ENCODE peak calls at places on chromosomes 5 and 9, in four cellular contexts. B, I, A and O are unnamed samples.
A peak's percentile ranks its signal among the peaks of the same experiment; 100 is the strongest.

GRCh38 chr5:135993248-135993893 is 35.4 kb upstream of the TGFBI start:
- DNase-seq in B (no peak), I (no peak), A (no peak), O (peak; percentile 32)

GRCh38 chr9:27672730-27673129 is 99.4 kb upstream of the C9orf72 start:
- DNase-seq in A (no peak), I (no peak), B (no peak), O (no peak)

GRCh38 chr5:173010547-173011464 is 27.2 kb downstream of the ATP6V0E1 start:
- DNase-seq in B (peak; percentile 67), I (no peak), A (peak; percentile 78), O (no peak)

GRCh38 chr9:108167136-108167900 is 677.7 kb upstream of the KLF4 start:
- DNase-seq in B (no peak), A (no peak), I (no peak), O (no peak)

GRCh38 chr5:139633295-139634027 is 14.7 kb upstream of the CXXC5 start:
- DNase-seq in A (peak; percentile 71), B (peak; percentile 76), I (peak; percentile 72), O (no peak)

GRCh38 chr5:157471709-157472108 is 11.7 kb downstream of the NIPAL4 start:
- DNase-seq in B (peak; percentile 30), I (no peak), A (no peak), O (no peak)

GRCh38 chr5:34538026-34538672 is 118.0 kb upstream of the RAI14 start:
- DNase-seq in A (no peak), B (no peak), I (no peak), O (no peak)

GRCh38 chr9:28379082-28379481 is 805.8 kb upstream of the C9orf72 start:
- DNase-seq in I (no peak), A (no peak), B (no peak), O (no peak)

GRCh38 chr5:30392897-30393296 is 800.6 kb upstream of the CDH6 start:
- DNase-seq in I (no peak), A (no peak), B (no peak), O (no peak)

GRCh38 chr5:39219433-39219832 is at the start of gene FYB1:
- DNase-seq in A (peak; percentile 71), I (peak; percentile 50), B (no peak), O (peak; percentile 24)

GRCh38 chr9:69397384-69398214 is 72.6 kb downstream of the ENTREP1 start:
- DNase-seq in I (no peak), B (no peak), A (no peak), O (no peak)

GRCh38 chr5:14513266-14513665 is 68.3 kb upstream of the OTULINL start:
- DNase-seq in I (no peak), A (no peak), B (no peak), O (no peak)

GRCh38 chr5:150460781-150461180 is 11.2 kb upstream of the RPS14 start:
- DNase-seq in B (no peak), I (no peak), A (no peak), O (no peak)

GRCh38 chr5:149113669-149114068 is 27.6 kb upstream of the ABLIM3 start:
- DNase-seq in A (no peak), I (no peak), B (no peak), O (peak; percentile 32)

GRCh38 chr5:36060516-36060885 is 6.2 kb downstream of the UGT3A2 start:
- DNase-seq in A (no peak), B (no peak), I (no peak), O (no peak)

GRCh38 chr5:160923927-160924705 is 72.1 kb upstream of the ATP10B start:
- DNase-seq in I (no peak), B (peak; percentile 67), A (peak; percentile 59), O (no peak)

GRCh38 chr9:129496187-129497063 is 124.5 kb downstream of the C9orf50 start:
- DNase-seq in I (peak; percentile 95), A (peak; percentile 95), B (peak; percentile 81), O (peak; percentile 49)

GRCh38 chr9:129494113-129494789 is 126.7 kb downstream of the C9orf50 start:
- DNase-seq in B (no peak), A (peak; percentile 64), I (peak; percentile 26), O (no peak)

GRCh38 chr9:129497064-129497836 is 123.7 kb downstream of the C9orf50 start:
- DNase-seq in A (no peak), B (no peak), I (peak; percentile 69), O (no peak)

GRCh38 chr9:129493714-129494047 is 127.2 kb downstream of the C9orf50 start:
- DNase-seq in I (no peak), A (no peak), B (no peak), O (no peak)

DNA sequence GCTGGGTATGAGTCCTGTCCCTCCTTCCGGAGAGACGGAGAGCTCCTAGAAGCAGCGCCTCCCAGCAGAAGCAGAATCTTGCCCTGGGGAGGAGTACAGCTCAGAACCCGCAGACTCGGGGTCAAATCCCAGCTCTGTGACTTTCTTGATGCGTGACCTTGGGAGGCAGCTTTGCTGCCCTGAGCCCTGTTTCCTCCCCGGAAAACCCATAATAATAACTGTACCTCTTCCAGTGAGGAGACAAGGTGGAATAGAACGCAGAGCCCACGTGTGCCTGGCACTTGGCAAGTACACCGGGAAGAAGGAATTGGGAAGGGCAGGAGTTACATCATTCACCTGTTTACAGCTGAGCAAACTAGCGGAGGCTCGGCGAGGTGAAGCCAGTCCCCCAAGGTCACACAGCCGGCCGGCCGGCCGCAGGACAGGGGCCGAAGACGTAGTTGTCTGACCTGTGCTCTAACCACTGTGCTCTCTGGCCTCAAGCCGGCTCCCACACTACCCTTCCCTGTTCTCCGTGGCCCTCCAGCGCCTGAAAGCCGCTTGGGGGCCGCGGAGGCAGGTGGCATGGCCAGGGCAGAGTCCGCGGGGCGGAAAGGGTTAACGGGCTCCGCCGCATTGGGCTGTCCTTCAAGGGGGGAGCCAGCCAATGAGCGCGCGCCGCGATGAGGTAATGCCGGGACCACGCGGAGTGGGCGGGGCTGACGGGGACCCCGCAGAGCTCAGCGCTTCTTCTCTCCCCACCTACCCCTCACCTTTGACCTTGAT is 125.3 kb downstream of the C9orf50 start:
- DNase-seq in I (peak; percentile 97), A (peak; percentile 96), B (peak; percentile 86), O (no peak)
- H3K4me3 ChIP-seq in I (peak overlapping the region; percentile 67), A (peak overlapping the region; percentile 84), B (peak overlapping the region; percentile 56), O (peak overlapping the region; percentile 82)

DNA sequence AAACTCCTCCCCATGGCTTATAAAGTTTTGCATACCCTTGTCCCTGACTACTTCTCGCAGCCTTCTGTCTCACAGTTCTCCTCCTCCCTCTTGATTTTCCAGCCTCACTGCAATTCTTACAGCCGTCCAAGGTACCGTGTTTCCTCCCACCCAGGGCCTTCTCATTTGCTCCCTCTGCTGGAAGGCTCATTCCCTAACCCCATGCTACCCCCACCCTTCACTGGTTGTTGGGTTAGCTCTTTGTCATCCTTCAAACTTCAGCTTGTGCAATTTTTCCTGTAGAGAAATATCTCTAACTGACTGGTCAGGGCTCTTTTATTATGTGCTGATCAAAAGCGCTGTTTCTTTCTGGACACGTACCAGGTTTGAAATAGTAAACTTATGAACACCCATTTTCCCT is 329.2 kb downstream of the EBF1 start:
- DNase-seq in A (no peak), I (peak; percentile 22), B (peak; percentile 2), O (no peak)
- TF ChIP-seq CTCF in A (no peak), I (no peak), B (peak; percentile 54), O (peak; percentile 6)

DNA sequence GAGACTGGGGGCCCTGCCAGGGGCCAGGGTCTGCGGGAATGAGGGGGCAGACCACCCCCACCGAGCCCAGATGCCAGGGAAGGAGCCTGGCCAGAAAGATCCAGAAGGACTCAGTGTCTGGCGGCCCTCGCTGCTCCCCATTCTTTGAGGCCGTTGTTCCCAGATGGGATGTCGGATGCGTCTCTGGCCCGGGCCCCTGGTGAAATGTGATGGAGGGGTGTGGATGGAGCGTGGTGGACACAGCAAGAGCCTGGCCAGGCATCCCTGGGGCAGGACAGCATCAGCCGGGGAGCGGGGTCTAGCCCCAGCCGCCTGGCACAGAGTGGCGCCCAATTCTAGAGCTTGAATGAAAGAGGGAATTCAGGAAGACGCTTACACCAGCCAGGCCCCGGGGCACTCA is 46.2 kb upstream of the NKD2 start:
- DNase-seq in I (no peak), B (no peak), A (no peak), O (no peak)
- H3K27me3 ChIP-seq in I (peaks cover 3% of the 10 kb centered on the region), B (peaks cover 71% of the 10 kb centered on the region), A (peaks cover 6% of the 10 kb centered on the region), O (peaks cover 46% of the 10 kb centered on the region)

DNA sequence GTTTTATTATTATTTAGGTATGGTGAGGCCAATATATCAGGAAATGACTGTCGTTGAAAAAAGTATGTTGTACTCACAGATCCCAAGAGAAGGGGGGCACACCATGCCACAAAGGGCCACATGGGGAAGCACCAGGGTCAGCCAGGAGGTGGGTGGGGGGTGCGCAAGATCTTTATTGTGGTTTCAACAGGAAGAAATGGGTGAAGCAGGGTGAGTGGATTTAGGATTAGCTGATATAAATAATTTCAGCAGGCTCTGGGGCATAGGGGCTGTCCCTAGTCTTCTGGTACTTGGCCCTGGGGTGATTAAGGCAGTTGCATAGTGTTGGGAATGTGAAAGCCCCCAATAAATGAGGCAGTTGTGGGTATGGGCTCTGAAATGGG is 8.6 kb downstream of the PDCD1LG2 start:
- DNase-seq in I (no peak), B (no peak), A (no peak), O (no peak)
- H3K4me3 ChIP-seq in I (no peak overlapping the region), B (no peak overlapping the region), A (no peak overlapping the region), O (no peak overlapping the region)

GRCh38 chr9:8780386-8780785 is 980.8 kb upstream of the DMAC1 start:
- DNase-seq in I (no peak), B (no peak), A (no peak), O (no peak)
- TF ChIP-seq CTCF in I (no peak), B (no peak), A (no peak), O (no peak)

GRCh38 chr9:96086936-96087582 is 211.6 kb downstream of the ERCC6L2 start:
- DNase-seq in I (no peak), B (no peak), A (no peak), O (no peak)

GRCh38 chr9:96089425-96089824 is 212.6 kb downstream of the HSD17B3 start:
- DNase-seq in I (no peak), A (no peak), B (no peak), O (no peak)

GRCh38 chr9:96087669-96088299 is 212.3 kb downstream of the ERCC6L2 start:
- DNase-seq in A (no peak), I (no peak), B (no peak), O (no peak)

GRCh38 chr9:96085536-96086143 is 210.1 kb downstream of the ERCC6L2 start:
- DNase-seq in B (no peak), A (no peak), I (no peak), O (no peak)

GRCh38 chr9:96088510-96088909 is 213.0 kb downstream of the ERCC6L2 start:
- DNase-seq in I (no peak), A (no peak), B (no peak), O (no peak)
- H3K27me3 ChIP-seq in I (no peaks in the 10 kb centered on the region), A (peaks cover 5% of the 10 kb centered on the region), B (peaks cover 17% of the 10 kb centered on the region), O (no peaks in the 10 kb centered on the region)

DNA sequence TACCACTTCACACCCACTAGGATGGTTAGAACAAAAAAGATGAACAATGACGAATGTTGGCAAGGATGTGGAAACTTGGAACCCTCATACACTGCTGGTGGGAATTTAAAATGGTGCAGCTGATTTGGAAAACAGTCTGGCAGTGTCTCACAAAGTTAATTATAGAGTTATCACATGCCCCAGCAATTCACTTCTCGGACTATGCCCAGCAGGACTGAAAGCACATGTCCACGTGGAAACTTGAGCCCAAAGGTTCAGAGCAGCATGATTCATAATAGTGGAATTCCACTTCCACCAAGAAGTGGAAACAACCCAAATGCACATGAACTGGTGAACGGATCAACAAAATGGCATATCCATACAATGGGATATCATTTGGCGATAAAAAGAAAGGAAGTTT is 84.9 kb upstream of the HRH2 start:
- DNase-seq in B (peak; percentile 9), I (no peak), A (no peak), O (no peak)
- H3K4me3 ChIP-seq in B (no peak overlapping the region), I (no peak overlapping the region), A (no peak overlapping the region), O (no peak overlapping the region)

GRCh38 chr9:95087659-95088242 is 229.8 kb downstream of the FANCC start:
- DNase-seq in B (no peak), I (no peak), A (peak; percentile 69), O (no peak)
- TF ChIP-seq CTCF in B (peak; percentile 44), I (no peak), A (no peak), O (peak; percentile 31)